ENCODE peak calls at places on chromosomes 3 and 15, in six cellular contexts. R is hepatocyte, T is MM.1S, A is SK-N-SH, V is H9, Q is osteoblast. S is an unnamed sample.

GRCh38 chr3:151383111-151383510 is 1.4 kb downstream of the P2RY12 start:
- DNase-seq in R (no peak), T (no peak), A (no peak), V (no peak), Q (no peak), S (no peak)

GRCh38 chr15:51448592-51449494 is 107.4 kb downstream of the GLDN start:
- DNase-seq in R (no peak), T (no peak), A (no peak), V (no peak), Q (no peak), S (no peak)

GRCh38 chr15:85171736-85172135 is 190.1 kb downstream of the PDE8A start:
- DNase-seq in R (no peak), T (no peak), A (no peak), V (no peak), Q (no peak), S (no peak)

GRCh38 chr3:38126121-38126892 is 10.6 kb downstream of the ACAA1 start:
- DNase-seq in R (no peak), T (no peak), A (no peak), V (no peak), Q (no peak), S (no peak)

GRCh38 chr3:134029256-134029733 is 430 bp downstream of the SLCO2A1 start:
- DNase-seq in R (peak; percentile 50), T (no peak), A (peak; percentile 42), V (peak; percentile 46), Q (peak; percentile 85), S (peak; percentile 40)

GRCh38 chr3:138297059-138297607 is 32.5 kb downstream of the NME9 start:
- DNase-seq in R (no peak), T (no peak), A (no peak), V (no peak), Q (no peak), S (no peak)

GRCh38 chr3:45947361-45947760 is 4.1 kb downstream of the CXCR6 start:
- DNase-seq in R (no peak), T (no peak), A (no peak), V (no peak), Q (no peak), S (no peak)

GRCh38 chr3:152902141-152902669 is 67.3 kb downstream of the P2RY1 start:
- DNase-seq in R (no peak), T (no peak), A (no peak), V (no peak), Q (no peak), S (no peak)

GRCh38 chr3:194667363-194667762 is 4.6 kb downstream of the LSG1 start:
- DNase-seq in R (no peak), T (no peak), A (no peak), V (no peak), Q (no peak), S (no peak)

GRCh38 chr15:48040166-48040817 is 80.5 kb upstream of the SLC24A5 start:
- DNase-seq in R (peak; percentile 57), T (peak; percentile 31), A (no peak), V (no peak), Q (no peak), S (peak; percentile 66)

GRCh38 chr15:31446546-31446945 is 119.9 kb downstream of the KLF13 start:
- DNase-seq in R (no peak), T (no peak), A (no peak), V (no peak), Q (no peak), S (no peak)

GRCh38 chr3:172148269-172148668 is 108.9 kb downstream of the FNDC3B start:
- DNase-seq in R (no peak), T (no peak), A (no peak), V (no peak), Q (no peak), S (peak; percentile 56)

GRCh38 chr15:39419651-39420050 is 161.2 kb upstream of the THBS1 start:
- DNase-seq in R (no peak), T (no peak), A (no peak), V (no peak), Q (no peak), S (no peak)

GRCh38 chr15:59020321-59020720 is 32.9 kb downstream of the RNF111 start:
- DNase-seq in R (no peak), T (no peak), A (no peak), V (no peak), Q (no peak), S (no peak)

GRCh38 chr15:63872759-63873510 is 39.2 kb upstream of the HERC1 start:
- DNase-seq in R (no peak), T (no peak), A (no peak), V (no peak), Q (peak; percentile 80), S (no peak)

GRCh38 chr3:15347104-15347736 is 14.8 kb upstream of the SH3BP5 start:
- DNase-seq in R (no peak), T (peak; percentile 66), A (no peak), V (no peak), Q (no peak), S (no peak)

GRCh38 chr3:100041328-100041749 is 73.0 kb downstream of the FILIP1L start:
- DNase-seq in R (peak; percentile 58), T (no peak), A (no peak), V (no peak), Q (no peak), S (peak; percentile 92)

GRCh38 chr3:126291537-126291936 is 65.7 kb downstream of the KLF15 start:
- DNase-seq in R (no peak), T (no peak), A (no peak), V (peak; percentile 31), Q (no peak), S (no peak)

GRCh38 chr3:112647122-112647521 is 6.2 kb upstream of the CCDC80 start:
- DNase-seq in R (peak; percentile 28), T (no peak), A (no peak), V (peak; percentile 43), Q (peak; percentile 60), S (peak; percentile 97)

GRCh38 chr3:81723732-81724313 is 37.6 kb downstream of the GBE1 start:
- DNase-seq in R (no peak), T (no peak), A (no peak), V (no peak), Q (peak; percentile 5), S (peak; percentile 74)

GRCh38 chr3:14256046-14256445 is 77.4 kb downstream of the LSM3 start:
- DNase-seq in R (no peak), T (no peak), A (no peak), V (no peak), Q (peak; percentile 31), S (no peak)

GRCh38 chr3:112116777-112117186 is 16.3 kb downstream of the GCSAM start:
- DNase-seq in R (no peak), T (no peak), A (no peak), V (no peak), Q (no peak), S (no peak)

GRCh38 chr15:70801111-70801510 is 37.8 kb upstream of the UACA start:
- DNase-seq in R (no peak), T (no peak), A (no peak), V (no peak), Q (no peak), S (no peak)

GRCh38 chr15:67134577-67135492 is 69.4 kb downstream of the SMAD3 start:
- DNase-seq in R (peak; percentile 51), T (no peak), A (no peak), V (no peak), Q (no peak), S (no peak)

GRCh38 chr3:136889947-136890346 is 27.9 kb downstream of the NCK1 start:
- DNase-seq in R (no peak), T (no peak), A (no peak), V (no peak), Q (no peak), S (no peak)

GRCh38 chr3:136885357-136886213 is 23.6 kb downstream of the NCK1 start:
- DNase-seq in R (no peak), T (peak; percentile 46), A (no peak), V (no peak), Q (no peak), S (no peak)

GRCh38 chr3:136882575-136882974 is 20.6 kb downstream of the NCK1 start:
- DNase-seq in R (no peak), T (no peak), A (no peak), V (no peak), Q (peak; percentile 37), S (no peak)

DNA sequence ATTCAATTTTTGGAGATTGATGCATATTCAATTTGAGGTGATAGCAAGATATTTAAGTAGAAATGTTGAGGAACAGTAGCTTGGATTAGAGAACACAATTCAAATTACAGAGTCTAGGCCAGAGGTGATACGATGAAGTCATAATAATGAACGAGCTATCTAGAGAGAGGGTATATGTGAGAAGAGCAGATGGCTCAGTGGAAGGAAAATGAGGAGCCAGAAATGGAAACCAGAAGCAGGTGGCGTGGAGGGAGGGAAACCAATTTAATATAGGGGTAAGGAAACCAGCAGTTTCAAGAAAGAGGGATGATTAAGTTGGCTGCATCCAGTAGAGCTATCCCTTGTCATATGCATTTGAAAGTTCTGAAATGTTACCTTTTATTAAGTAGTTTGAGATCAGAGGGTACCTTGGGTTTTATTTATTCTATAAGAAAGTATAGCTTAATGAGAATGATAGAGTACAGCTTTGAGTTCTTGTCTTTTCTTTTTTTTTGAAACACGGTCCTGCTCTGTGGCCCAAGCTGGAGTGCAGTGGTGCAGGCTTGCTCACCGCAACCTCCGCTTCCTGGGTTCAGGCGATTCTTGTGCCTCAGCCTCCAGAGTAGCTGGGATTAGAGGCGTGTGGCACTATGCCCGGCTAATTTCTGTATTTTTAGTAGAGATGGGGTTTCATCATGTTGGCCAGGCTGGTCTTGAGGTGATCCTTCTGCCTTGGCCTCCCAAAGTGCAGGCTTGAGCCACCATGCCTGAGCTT is 22.1 kb downstream of the NCK1 start:
- DNase-seq in R (no peak), T (peak; percentile 22), A (no peak), V (no peak), Q (no peak), S (no peak)
- H3K4me2 ChIP-seq in R (no peak overlapping the region), T (peak overlapping the region; percentile 54), A (no peak overlapping the region), V (no peak overlapping the region), Q (no peak overlapping the region), S (no peak overlapping the region)

GRCh38 chr3:142239421-142239820 is 14.0 kb upstream of the GK5 start:
- DNase-seq in R (no peak), T (no peak), A (no peak), V (no peak), Q (no peak), S (no peak)
- H3K4me2 ChIP-seq in R (no peak overlapping the region), T (no peak overlapping the region), A (no peak overlapping the region), V (no peak overlapping the region), Q (no peak overlapping the region), S (no peak overlapping the region)

DNA sequence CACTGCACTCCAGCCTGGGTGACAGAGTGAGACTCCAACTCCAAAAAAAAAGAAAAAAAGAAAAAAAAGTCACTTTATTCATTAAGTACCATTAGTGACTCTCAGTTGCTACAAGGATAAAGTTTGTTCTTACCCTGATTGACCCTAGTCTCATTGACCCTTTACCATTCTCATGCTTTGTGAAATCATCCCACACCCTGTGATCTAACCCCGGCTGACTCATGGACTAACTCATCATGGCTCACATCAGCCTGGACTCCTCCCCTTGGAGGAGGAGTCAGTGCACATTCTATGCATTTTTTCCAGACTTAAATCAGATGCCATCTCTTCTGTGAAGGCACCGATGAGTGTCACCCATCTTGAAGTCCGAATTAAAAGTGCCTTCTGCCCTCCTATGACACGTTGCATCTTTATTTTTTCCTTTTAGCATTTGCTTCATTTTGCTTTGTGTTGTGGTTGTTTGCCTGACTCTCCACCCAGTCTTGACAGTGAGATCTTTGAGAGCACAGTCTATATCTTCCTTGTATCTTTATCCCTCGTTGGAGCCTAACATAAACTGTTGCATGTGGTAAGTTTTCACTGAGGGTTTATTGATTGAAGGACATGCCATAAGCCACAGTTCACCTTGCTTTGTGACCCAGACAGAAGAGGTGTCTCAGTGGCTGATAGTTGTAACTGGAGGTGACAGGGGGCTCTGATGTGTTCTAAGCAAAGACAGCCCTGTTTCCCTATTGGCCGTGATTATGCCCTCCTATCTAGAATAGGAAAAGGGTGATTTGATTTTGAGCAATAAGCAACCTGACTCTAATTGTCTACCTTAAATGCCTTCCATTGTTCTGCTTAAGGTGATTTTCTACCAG is 72.1 kb downstream of the IL1RAP start:
- DNase-seq in R (peak; percentile 70), T (no peak), A (peak; percentile 7), V (peak; percentile 58), Q (peak; percentile 88), S (peak; percentile 94)
- H3K4me2 ChIP-seq in R (no peak overlapping the region), T (no peak overlapping the region), A (peak overlapping the region; percentile 50), V (no peak overlapping the region), Q (peak overlapping the region; percentile 66), S (peak overlapping the region; percentile 66)

GRCh38 chr3:50738252-50738598 is 63.5 kb downstream of the DOCK3 start:
- DNase-seq in R (no peak), T (no peak), A (no peak), V (no peak), Q (no peak), S (no peak)
- H3K4me2 ChIP-seq in R (no peak overlapping the region), T (no peak overlapping the region), A (no peak overlapping the region), V (no peak overlapping the region), Q (no peak overlapping the region), S (no peak overlapping the region)